ENCODE peak calls at places on chromosomes 7 and 10, in seven cellular contexts. C is AG09309, N is GM23338, T is heart left ventricle, K is ascending aorta, H is heart right ventricle, J is gastrocnemius medialis. S is an unnamed sample.

GRCh38 chr7:55348502-55348901 is 16.6 kb upstream of the LANCL2 start:
- DNase-seq in C (no peak), N (no peak), T (no peak), K (no peak), H (no peak), J (no peak), S (no peak)

GRCh38 chr7:39819514-39819913 is 130.5 kb upstream of the CDK13 start:
- DNase-seq in C (no peak), N (no peak), T (no peak), K (no peak), H (no peak), J (no peak), S (no peak)

GRCh38 chr7:130419652-130420051 is 21.2 kb downstream of the CEP41 start:
- DNase-seq in C (no peak), N (peak), T (no peak), K (no peak), H (no peak), J (no peak), S (no peak)

GRCh38 chr10:78550716-78551115 is 517.1 kb downstream of the RPS24 start:
- DNase-seq in C (no peak), N (no peak), T (no peak), K (no peak), H (no peak), J (no peak), S (no peak)

GRCh38 chr10:96448021-96448457 is 65.7 kb downstream of the TLL2 start:
- DNase-seq in C (no peak), N (no peak), T (peak), K (no peak), H (peak), J (peak), S (no peak)

GRCh38 chr7:47873767-47874166 is 74.5 kb downstream of the PKD1L1 start:
- DNase-seq in C (no peak), N (no peak), T (no peak), K (no peak), H (no peak), J (no peak), S (no peak)

GRCh38 chr10:118698421-118698820 is 56.3 kb downstream of the CACUL1 start:
- DNase-seq in C (no peak), N (no peak), T (no peak), K (no peak), H (no peak), J (no peak), S (no peak)

GRCh38 chr7:90595341-90595800 is 750 bp upstream of the CDK14 start:
- DNase-seq in C (no peak), N (peak), T (no peak), K (no peak), H (no peak), J (no peak), S (no peak)

GRCh38 chr10:43647576-43647975 is 1.1 kb downstream of the ZNF32 start:
- DNase-seq in C (no peak), N (no peak), T (no peak), K (no peak), H (no peak), J (no peak), S (no peak)

GRCh38 chr7:151109094-151110048 is 23.1 kb downstream of the AGAP3 start:
- DNase-seq in C (no peak), N (peak), T (no peak), K (no peak), H (no peak), J (no peak), S (peak)

GRCh38 chr10:79994556-79994955 is 45.7 kb upstream of the SFTPD start:
- DNase-seq in C (no peak), N (peak), T (no peak), K (no peak), H (no peak), J (no peak), S (no peak)

GRCh38 chr10:113666682-113667252 is 2.9 kb upstream of the NRAP start:
- DNase-seq in C (no peak), N (no peak), T (no peak), K (no peak), H (no peak), J (no peak), S (no peak)

GRCh38 chr10:44801383-44802327 is 109.5 kb upstream of the TMEM72 start:
- DNase-seq in C (peak), N (no peak), T (peak), K (peak), H (peak), J (peak), S (peak)

GRCh38 chr7:16708980-16709379 is 44.6 kb upstream of the TSPAN13 start:
- DNase-seq in C (peak), N (peak), T (no peak), K (no peak), H (no peak), J (peak), S (no peak)

GRCh38 chr7:106110238-106110560 is 1.9 kb downstream of the SYPL1 start:
- DNase-seq in C (no peak), N (no peak), T (no peak), K (no peak), H (no peak), J (no peak), S (no peak)

GRCh38 chr7:2796358-2797352 is 47.5 kb downstream of the GNA12 start:
- DNase-seq in C (no peak), N (no peak), T (no peak), K (peak), H (peak), J (peak), S (no peak)

GRCh38 chr7:135758531-135758932 is 9.9 kb upstream of the FAM180A start:
- DNase-seq in C (no peak), N (peak), T (no peak), K (peak), H (no peak), J (no peak), S (peak)

GRCh38 chr7:134823400-134823799 is 44.0 kb downstream of the CALD1 start:
- DNase-seq in C (peak), N (no peak), T (no peak), K (no peak), H (no peak), J (no peak), S (no peak)

GRCh38 chr10:124652200-124652599 is 92.0 kb downstream of the FAM53B start:
- DNase-seq in C (no peak), N (no peak), T (no peak), K (no peak), H (no peak), J (no peak), S (no peak)

GRCh38 chr7:30907527-30908267 is 4.0 kb upstream of the AQP1 start:
- DNase-seq in C (no peak), N (no peak), T (no peak), K (no peak), H (peak), J (no peak), S (no peak)

GRCh38 chr7:146961617-146962016 is 845.0 kb downstream of the CNTNAP2 start:
- DNase-seq in C (peak), N (no peak), T (no peak), K (peak), H (no peak), J (no peak), S (no peak)

GRCh38 chr7:23472974-23473847 is 2.9 kb upstream of the IGF2BP3 start:
- DNase-seq in C (no peak), N (no peak), T (no peak), K (no peak), H (no peak), J (no peak), S (no peak)

GRCh38 chr7:22811746-22812280 is 10.8 kb downstream of the TOMM7 start:
- DNase-seq in C (no peak), N (peak), T (no peak), K (no peak), H (no peak), J (no peak), S (no peak)

GRCh38 chr10:98555011-98555619 is 108.4 kb upstream of the HPS1 start:
- DNase-seq in C (no peak), N (no peak), T (no peak), K (no peak), H (no peak), J (no peak), S (no peak)

GRCh38 chr7:93719546-93719945 is 145.0 kb upstream of the CALCR start:
- DNase-seq in C (peak), N (no peak), T (no peak), K (no peak), H (no peak), J (no peak), S (no peak)

GRCh38 chr10:98400482-98400881 is 14.5 kb downstream of the PYROXD2 start:
- DNase-seq in C (no peak), N (no peak), T (no peak), K (no peak), H (no peak), J (no peak), S (no peak)

GRCh38 chr10:18233775-18234174 is 93.6 kb downstream of the CACNB2 start:
- DNase-seq in C (no peak), N (peak), T (peak), K (no peak), H (peak), J (no peak), S (no peak)

GRCh38 chr7:1852781-1853618 is 182.9 kb downstream of the ELFN1 start:
- DNase-seq in C (no peak), N (no peak), T (peak), K (peak), H (peak), J (peak), S (peak)

GRCh38 chr7:117673839-117674238 is 194.0 kb downstream of the CFTR start:
- DNase-seq in C (no peak), N (no peak), T (no peak), K (no peak), H (no peak), J (no peak), S (no peak)

GRCh38 chr10:105691811-105692210 is 1050.7 kb downstream of the SORCS3 start:
- DNase-seq in C (no peak), N (peak), T (no peak), K (no peak), H (no peak), J (no peak), S (no peak)

GRCh38 chr7:4133491-4134044 is 548.5 kb upstream of the FOXK1 start:
- DNase-seq in C (no peak), N (no peak), T (no peak), K (no peak), H (no peak), J (no peak), S (no peak)

GRCh38 chr7:1944619-1945210 is 274.6 kb downstream of the ELFN1 start:
- DNase-seq in C (no peak), N (no peak), T (peak), K (no peak), H (peak), J (no peak), S (peak)

DNA sequence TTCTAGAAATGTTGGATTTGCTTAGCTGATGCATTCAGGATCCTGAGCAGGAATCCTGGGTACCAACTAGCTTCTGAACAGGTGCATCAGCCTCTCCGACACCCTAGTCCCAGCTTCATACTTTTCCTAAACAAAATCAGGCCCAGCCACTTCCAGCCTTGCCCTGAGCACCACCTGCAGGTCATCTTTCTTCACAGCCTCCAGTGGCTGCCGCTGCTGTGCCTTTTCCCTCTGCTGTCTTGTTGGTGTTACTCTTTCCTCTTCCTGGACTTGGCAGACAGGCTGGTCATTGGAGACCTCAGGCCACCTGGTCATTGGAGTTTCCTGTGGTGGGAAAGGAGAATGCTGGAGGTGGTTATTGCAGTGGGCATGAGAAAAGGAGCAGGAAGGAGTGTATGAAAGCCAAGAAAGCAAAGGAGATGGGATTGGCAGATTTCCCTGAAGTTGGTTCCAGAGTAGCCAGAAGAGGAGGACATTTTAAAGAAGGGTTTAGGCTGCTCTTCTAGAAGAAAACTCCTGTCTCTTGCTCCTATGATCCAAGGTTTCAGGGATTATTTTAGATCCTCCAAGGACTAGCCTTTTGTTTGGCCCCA is 48.2 kb upstream of the NFKB2 start:
- DNase-seq in C (no peak), N (peak), T (no peak), K (no peak), H (peak), J (peak), S (peak)
- TF ChIP-seq CTCF in C (peak), N (peak), T (peak), K (peak), H (peak), J (peak), S (peak)

GRCh38 chr7:101870361-101871062 is 53.1 kb downstream of the CUX1 start:
- DNase-seq in C (no peak), N (peak), T (no peak), K (no peak), H (no peak), J (peak), S (no peak)

GRCh38 chr7:101868191-101868950 is 50.9 kb downstream of the CUX1 start:
- DNase-seq in C (no peak), N (no peak), T (no peak), K (no peak), H (no peak), J (no peak), S (no peak)

GRCh38 chr7:101869026-101869900 is 51.8 kb downstream of the CUX1 start:
- DNase-seq in C (no peak), N (peak), T (no peak), K (no peak), H (no peak), J (peak), S (no peak)

GRCh38 chr7:101871351-101871750 is 53.9 kb downstream of the CUX1 start:
- DNase-seq in C (no peak), N (no peak), T (no peak), K (no peak), H (no peak), J (no peak), S (no peak)

GRCh38 chr7:101869901-101870290 is 52.5 kb downstream of the CUX1 start:
- DNase-seq in C (no peak), N (no peak), T (no peak), K (no peak), H (no peak), J (no peak), S (no peak)
- TF ChIP-seq CTCF in C (no peak), N (no peak), T (no peak), K (no peak), H (no peak), J (no peak), S (no peak)

GRCh38 chr7:154741131-154741530 is 261.8 kb downstream of the PAXIP1 start:
- DNase-seq in C (no peak), N (no peak), T (no peak), K (peak), H (no peak), J (no peak), S (no peak)

GRCh38 chr7:154735766-154736165 is 267.2 kb downstream of the PAXIP1 start:
- DNase-seq in C (no peak), N (no peak), T (no peak), K (no peak), H (no peak), J (no peak), S (no peak)

GRCh38 chr7:154736389-154736788 is 266.5 kb downstream of the PAXIP1 start:
- DNase-seq in C (no peak), N (no peak), T (no peak), K (no peak), H (no peak), J (no peak), S (no peak)
- TF ChIP-seq CTCF in C (no peak), N (no peak), T (no peak), K (no peak), H (no peak), J (no peak), S (no peak)

DNA sequence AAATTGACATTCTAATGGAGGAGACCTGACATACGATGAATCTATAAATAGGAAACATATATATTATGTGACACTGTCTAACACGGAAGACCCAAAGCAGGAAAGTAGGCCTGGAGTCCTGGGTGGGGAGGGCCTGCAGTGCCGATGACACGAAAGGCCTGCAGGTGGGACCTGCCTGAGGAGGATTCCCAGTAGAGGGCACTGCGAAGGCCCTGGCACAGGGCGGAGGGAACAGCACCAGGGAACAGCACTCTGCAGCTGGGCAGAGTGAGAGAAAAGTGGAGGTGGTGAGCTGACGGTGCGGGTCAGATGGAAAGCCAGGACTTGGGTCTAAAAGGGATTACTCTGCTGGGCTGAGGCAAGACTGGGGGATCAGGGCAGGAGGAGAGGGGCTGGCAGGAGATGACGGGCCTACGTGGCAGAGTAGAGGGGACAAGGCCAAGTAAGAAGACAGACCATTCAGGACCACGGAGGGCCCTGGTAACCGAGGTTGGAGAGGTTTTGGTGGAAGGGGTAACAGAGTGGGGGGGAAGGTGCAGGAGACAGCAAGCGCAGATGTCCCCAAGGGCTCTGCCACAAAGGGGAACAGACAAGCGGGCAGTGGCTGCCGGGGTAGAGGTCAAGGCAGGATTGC is 8.1 kb downstream of the ZNF746 start:
- DNase-seq in C (no peak), N (peak), T (no peak), K (no peak), H (no peak), J (no peak), S (no peak)
- TF ChIP-seq CTCF in C (peak), N (peak), T (no peak), K (peak), H (no peak), J (no peak), S (peak)

DNA sequence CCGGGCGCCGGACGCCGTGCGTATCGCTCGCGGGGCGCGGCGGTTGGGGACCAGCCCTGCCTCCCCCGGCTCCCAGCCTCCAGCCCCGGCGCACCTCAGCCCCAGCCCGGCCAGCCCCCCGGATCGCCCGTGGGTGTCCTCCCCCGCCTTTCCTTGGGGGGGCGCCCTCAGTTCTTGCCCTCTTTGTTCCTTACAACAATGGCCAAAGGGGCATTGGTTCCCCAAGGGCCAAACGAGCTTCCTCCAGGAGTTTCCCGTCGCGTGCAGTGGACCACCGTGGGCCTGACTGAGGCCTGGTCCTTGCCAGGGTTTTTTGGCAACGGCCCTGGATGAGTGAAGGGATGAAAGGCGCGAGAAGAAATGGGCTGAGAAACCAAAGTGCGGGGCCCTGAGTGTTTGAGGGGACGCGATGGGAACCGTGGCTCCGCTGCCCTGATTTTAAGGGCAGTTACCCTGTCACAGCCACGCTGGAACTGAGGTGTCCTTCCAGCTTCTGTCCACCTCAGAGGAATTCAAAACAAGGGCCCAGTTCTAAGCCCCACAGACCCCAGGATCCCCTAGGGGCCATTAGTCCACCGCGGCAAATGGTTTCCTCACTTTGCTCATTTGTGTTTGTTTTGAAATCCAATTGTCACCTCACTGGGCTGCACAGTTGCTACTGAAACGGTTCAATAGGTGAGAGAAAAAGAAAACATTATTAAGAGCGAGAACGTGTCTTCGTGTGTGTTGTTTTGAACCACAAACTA is 1.4 kb downstream of the MACROH2A2 start:
- DNase-seq in C (no peak), N (peak), T (no peak), K (no peak), H (peak), J (no peak), S (no peak)
- TF ChIP-seq CTCF in C (peak), N (peak), T (no peak), K (no peak), H (peak), J (no peak), S (peak)

DNA sequence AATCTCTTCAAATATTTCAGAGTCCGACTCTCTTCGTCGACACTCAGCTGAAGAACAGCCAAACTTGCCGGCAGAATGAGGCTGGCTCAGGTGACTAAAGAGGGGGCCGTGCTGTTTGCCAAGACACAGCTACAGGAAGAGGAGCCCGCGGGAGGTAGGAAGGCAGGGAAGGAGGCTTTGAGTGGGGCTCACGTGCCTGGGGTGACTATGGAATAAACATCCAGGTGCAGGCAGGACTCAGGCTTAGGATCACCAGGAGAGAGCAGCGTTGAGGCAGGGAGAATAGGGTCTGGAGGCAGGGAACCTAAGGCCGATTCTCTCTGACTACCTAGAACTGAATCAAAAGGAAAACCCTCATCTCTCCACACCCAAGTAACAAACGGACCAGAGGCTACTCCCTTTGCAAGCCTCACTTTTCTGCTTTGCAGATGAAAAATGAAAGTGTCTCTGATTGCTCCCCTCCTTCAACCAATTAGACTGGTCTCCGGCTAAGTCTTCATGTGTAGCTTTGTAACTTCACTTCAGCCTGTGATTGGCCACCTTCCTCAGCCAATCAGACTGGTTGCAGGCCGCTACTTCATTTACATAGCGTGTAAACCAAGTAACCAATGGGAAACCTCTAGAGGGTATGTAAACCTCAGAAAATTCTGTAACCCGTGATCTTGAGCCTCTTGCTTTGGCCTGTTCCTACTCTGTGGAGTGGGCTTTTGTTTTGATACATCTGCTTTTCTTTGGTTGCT is 19.7 kb upstream of the BNIP3 start:
- DNase-seq in C (no peak), N (peak), T (no peak), K (no peak), H (no peak), J (no peak), S (no peak)
- TF ChIP-seq CTCF in C (no peak), N (peak), T (no peak), K (no peak), H (peak), J (no peak), S (no peak)

GRCh38 chr10:117318909-117319308 is 56.3 kb downstream of the PDZD8 start:
- DNase-seq in C (no peak), N (no peak), T (no peak), K (no peak), H (no peak), J (no peak), S (no peak)
- TF ChIP-seq CTCF in C (peak), N (peak), T (no peak), K (peak), H (peak), J (no peak), S (no peak)

DNA sequence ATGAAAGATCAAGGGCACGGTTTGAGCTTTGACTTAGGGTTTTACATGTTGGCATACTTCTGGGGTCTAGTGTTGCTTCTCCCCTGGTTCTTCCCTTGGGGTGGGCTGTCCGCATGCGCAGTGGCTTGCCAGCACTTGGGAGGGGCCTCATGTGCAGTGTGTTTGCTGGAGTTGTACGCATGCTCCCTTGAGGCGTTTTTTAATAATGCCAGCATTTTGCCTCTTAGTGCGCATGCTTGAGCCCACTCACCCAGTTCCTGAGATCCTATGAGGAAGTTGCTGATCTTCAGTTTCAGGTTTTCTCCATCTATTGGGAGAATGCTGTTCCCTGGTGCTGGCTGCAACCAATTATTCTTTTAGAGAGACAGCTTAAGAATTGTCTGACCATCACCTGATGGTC is 113.4 kb upstream of the GPR141 start:
- DNase-seq in C (no peak), N (no peak), T (no peak), K (no peak), H (no peak), J (no peak), S (no peak)
- TF ChIP-seq CTCF in C (no peak), N (no peak), T (no peak), K (no peak), H (no peak), J (no peak), S (no peak)

S was measured in kidney.